ENCODE peak calls at places on chromosomes 13 and 19, in nine cellular contexts. O is progenitor cell of endocrine pancreas; S is brain pericyte; U is adipocyte; K is GM10248; L is stimulated activated naive CD4-positive, alpha-beta T cell; I is caudate nucleus; V is ascending aorta; E is Peyer's patch. G is an unnamed sample.

GRCh38 chr19:15441317-15441716 is 8.4 kb downstream of the WIZ start:
- DNase-seq in U (no peak), K (no peak), E (no peak), O (no peak), I (no peak), V (no peak), S (no peak), L (no peak), G (no peak)

GRCh38 chr19:9205506-9206113 is 13.8 kb downstream of the OR7D4 start:
- DNase-seq in I (peak), V (peak), K (peak), L (peak), U (peak), O (peak), E (peak), S (peak), G (peak)

GRCh38 chr19:32977269-32977668 is 5.2 kb downstream of the FAAP24 start:
- DNase-seq in I (no peak), L (no peak), E (no peak), O (no peak), K (no peak), V (no peak), S (no peak), U (no peak), G (no peak)

GRCh38 chr19:55092423-55093318 is 17.0 kb downstream of the EPS8L1 start:
- DNase-seq in L (no peak), K (no peak), S (no peak), V (no peak), O (no peak), I (no peak), U (no peak), E (no peak), G (no peak)

GRCh38 chr13:44906758-44907157 is 82.5 kb downstream of the NUFIP1 start:
- DNase-seq in S (no peak), V (no peak), I (peak), E (no peak), U (peak), L (no peak), O (no peak), K (no peak), G (no peak)

GRCh38 chr13:112688560-112689497 is 1.0 kb upstream of the ATP11A start:
- DNase-seq in I (no peak), U (peak), S (no peak), O (no peak), E (no peak), L (peak), K (no peak), V (no peak), G (no peak)

GRCh38 chr19:42048992-42049391 is 21.0 kb downstream of the GRIK5 start:
- DNase-seq in S (no peak), U (no peak), I (no peak), V (no peak), O (no peak), L (no peak), E (no peak), K (no peak), G (peak)

GRCh38 chr19:58553799-58554493 is 959 bp downstream of the CHMP2A start:
- DNase-seq in E (no peak), I (no peak), O (no peak), V (no peak), U (no peak), K (no peak), L (no peak), S (no peak), G (no peak)

GRCh38 chr19:32652893-32653625 is 21.9 kb downstream of the ANKRD27 start:
- DNase-seq in E (peak), U (no peak), V (no peak), I (peak), O (no peak), K (no peak), L (no peak), S (no peak), G (no peak)

GRCh38 chr13:94641432-94641941 is 39.8 kb downstream of the GPR180 start:
- DNase-seq in U (peak), L (no peak), E (no peak), V (no peak), I (no peak), S (peak), K (no peak), O (no peak), G (peak)

GRCh38 chr19:40576181-40576584 is 490 bp upstream of the SHKBP1 start:
- DNase-seq in K (no peak), V (no peak), U (no peak), I (no peak), E (no peak), L (peak), O (no peak), S (no peak), G (no peak)

GRCh38 chr19:6354098-6354674 is 7.1 kb upstream of the CLPP start:
- DNase-seq in U (peak), S (no peak), O (no peak), I (no peak), K (no peak), L (no peak), V (no peak), E (no peak), G (peak)

GRCh38 chr13:35549481-35549880 is 73.0 kb upstream of the MAB21L1 start:
- DNase-seq in K (peak), V (no peak), O (no peak), I (no peak), U (peak), L (no peak), S (no peak), E (no peak), G (no peak)

GRCh38 chr13:65677906-65678305 is 1552.2 kb downstream of the PCDH9 start:
- DNase-seq in I (no peak), K (no peak), U (peak), E (no peak), O (no peak), V (no peak), S (no peak), L (no peak), G (no peak)

GRCh38 chr19:15091918-15092753 is 10.1 kb downstream of the OR1I1 start:
- DNase-seq in E (no peak), U (peak), I (no peak), V (no peak), S (no peak), O (no peak), K (peak), L (peak), G (peak)

GRCh38 chr13:78700121-78700910 is 41.4 kb upstream of the OBI1 start:
- DNase-seq in I (no peak), S (no peak), U (peak), V (no peak), O (no peak), L (no peak), K (no peak), E (no peak), G (no peak)

GRCh38 chr19:51294211-51294976 is 17.1 kb upstream of the IGLON5 start:
- DNase-seq in O (no peak), U (no peak), L (no peak), E (no peak), I (no peak), K (no peak), S (no peak), V (no peak), G (no peak)

GRCh38 chr19:3028305-3029069 is 593 bp downstream of the TLE2 start:
- DNase-seq in L (peak), S (no peak), U (no peak), V (no peak), E (no peak), O (peak), I (no peak), K (no peak), G (no peak)

GRCh38 chr13:114065926-114066774 is 66.3 kb downstream of the RASA3 start:
- DNase-seq in L (peak), E (no peak), S (no peak), I (no peak), O (no peak), U (no peak), K (no peak), V (no peak), G (no peak)

GRCh38 chr19:2112516-2113320 is 16.0 kb downstream of the IZUMO4 start:
- DNase-seq in V (no peak), K (no peak), I (no peak), E (no peak), O (no peak), S (no peak), L (no peak), U (no peak), G (no peak)

GRCh38 chr13:106617561-106617960 is 49.6 kb upstream of the ARGLU1 start:
- DNase-seq in S (no peak), U (peak), I (no peak), K (no peak), V (no peak), E (no peak), L (no peak), O (no peak), G (no peak)

GRCh38 chr13:53069800-53070199 is 41.2 kb downstream of the OLFM4 start:
- DNase-seq in E (no peak), S (no peak), U (no peak), L (no peak), K (no peak), O (no peak), I (no peak), V (no peak), G (no peak)

G was measured in SK-MEL-5.